ENCODE peak calls at places on chromosomes 16 and 17, in four cellular contexts. I is germinal center, S is RWPE1, W is non-pigmented ciliary epithelial cell. E is an unnamed sample.

GRCh38 chr17:38453951-38454421 is 25.7 kb downstream of the ARHGAP23 start:
- DNase-seq in W (no peak), I (no peak), S (no peak), E (peak)

GRCh38 chr16:13305019-13305755 is 403.8 kb downstream of the SHISA9 start:
- DNase-seq in I (no peak), S (no peak), W (no peak), E (peak)

GRCh38 chr17:44607836-44608690 is 48.2 kb upstream of the MEIOC start:
- DNase-seq in S (no peak), W (no peak), I (no peak), E (no peak)

GRCh38 chr16:8600144-8600856 is 10.0 kb upstream of the TMEM114 start:
- DNase-seq in I (no peak), W (no peak), S (no peak), E (no peak)

GRCh38 chr16:72992142-72992601 is 55.8 kb downstream of the ZFHX3 start:
- DNase-seq in I (no peak), W (no peak), S (no peak), E (no peak)

GRCh38 chr16:66898207-66898606 is 17.9 kb downstream of the PDP2 start:
- DNase-seq in I (no peak), W (no peak), S (no peak), E (no peak)

GRCh38 chr17:66782866-66783265 is 52.1 kb upstream of the CACNG5 start:
- DNase-seq in W (no peak), I (no peak), S (no peak), E (no peak)

GRCh38 chr16:63361032-63361624 is 1324.9 kb upstream of the CDH8 start:
- DNase-seq in S (peak), W (peak), I (peak), E (peak)

GRCh38 chr16:2874584-2875362 is 8.2 kb upstream of the FLYWCH2 start:
- DNase-seq in I (peak), S (peak), W (no peak), E (peak)

GRCh38 chr17:29588561-29589411 is 662 bp downstream of the GIT1 start:
- DNase-seq in W (no peak), S (no peak), I (peak), E (peak)

GRCh38 chr16:668519-669171 is 713 bp downstream of the RHOT2 start:
- DNase-seq in S (no peak), I (no peak), W (no peak), E (no peak)

GRCh38 chr16:17803625-17804410 is 333.1 kb upstream of the XYLT1 start:
- DNase-seq in I (no peak), S (peak), W (no peak), E (no peak)

GRCh38 chr17:45430006-45430737 is 2.5 kb downstream of the ARHGAP27 start:
- DNase-seq in W (no peak), I (no peak), S (no peak), E (no peak)

GRCh38 chr16:84700518-84701277 is 898 bp downstream of the USP10 start:
- DNase-seq in S (peak), W (no peak), I (peak), E (peak)

GRCh38 chr17:43665038-43665386 is 3.3 kb upstream of the MEOX1 start:
- DNase-seq in I (no peak), W (no peak), S (no peak), E (no peak)

GRCh38 chr17:81043725-81044427 is 8.9 kb downstream of the BAIAP2 start:
- DNase-seq in W (no peak), S (peak), I (no peak), E (peak)

GRCh38 chr17:17305282-17305801 is 2.2 kb downstream of the NT5M start:
- DNase-seq in W (no peak), I (peak), S (no peak), E (no peak)